ENCODE peak calls at places on chromosomes 1 and 21, in six cellular contexts. One of them, this sample, is unnamed.

GRCh38 chr1:183632087-183632486 is 3.5 kb downstream of the ARPC5 start:
- DNase-seq in ELR: peak; percentile 48
- DNase-seq in GM04503: peak; percentile 35
- DNase-seq in iris pigment epithelial cell: peak; percentile 90
- DNase-seq in NCI-H748 treated with DMSO at 0.1 percent for 48 hours: no peak
- DNase-seq in activated CD8-positive, alpha-beta memory T cell treated with anti-CD3 and anti-CD28 coated beads for 24 hours: no peak
- DNase-seq in this sample: no peak

GRCh38 chr1:185257947-185258203 is 59.2 kb downstream of the IVNS1ABP start:
- DNase-seq in iris pigment epithelial cell: peak; percentile 14
- DNase-seq in NCI-H748 treated with DMSO at 0.1 percent for 48 hours: no peak
- DNase-seq in activated CD8-positive, alpha-beta memory T cell treated with anti-CD3 and anti-CD28 coated beads for 24 hours: no peak
- DNase-seq in GM04503: peak; percentile 13
- DNase-seq in ELR: peak; percentile 49
- DNase-seq in this sample: no peak

GRCh38 chr1:43440358-43440757 is 13.4 kb downstream of the HYI start:
- DNase-seq in ELR: no peak
- DNase-seq in iris pigment epithelial cell: no peak
- DNase-seq in activated CD8-positive, alpha-beta memory T cell treated with anti-CD3 and anti-CD28 coated beads for 24 hours: no peak
- DNase-seq in NCI-H748 treated with DMSO at 0.1 percent for 48 hours: no peak
- DNase-seq in GM04503: no peak
- DNase-seq in this sample: no peak

GRCh38 chr21:32484706-32485380 is 72.3 kb downstream of the EVA1C start:
- DNase-seq in GM04503: no peak
- DNase-seq in iris pigment epithelial cell: no peak
- DNase-seq in NCI-H748 treated with DMSO at 0.1 percent for 48 hours: no peak
- DNase-seq in ELR: no peak
- DNase-seq in activated CD8-positive, alpha-beta memory T cell treated with anti-CD3 and anti-CD28 coated beads for 24 hours: no peak
- DNase-seq in this sample: no peak

GRCh38 chr21:14318598-14318997 is 64.3 kb downstream of the HSPA13 start:
- DNase-seq in ELR: no peak
- DNase-seq in activated CD8-positive, alpha-beta memory T cell treated with anti-CD3 and anti-CD28 coated beads for 24 hours: no peak
- DNase-seq in NCI-H748 treated with DMSO at 0.1 percent for 48 hours: no peak
- DNase-seq in GM04503: no peak
- DNase-seq in iris pigment epithelial cell: no peak
- DNase-seq in this sample: no peak

GRCh38 chr1:156502749-156503671 is 2.4 kb upstream of the MEF2D start:
- DNase-seq in ELR: peak; percentile 97
- DNase-seq in iris pigment epithelial cell: peak; percentile 92
- DNase-seq in GM04503: peak; percentile 93
- DNase-seq in activated CD8-positive, alpha-beta memory T cell treated with anti-CD3 and anti-CD28 coated beads for 24 hours: no peak
- DNase-seq in NCI-H748 treated with DMSO at 0.1 percent for 48 hours: no peak
- DNase-seq in this sample: no peak

GRCh38 chr1:242185728-242186127 is 186.8 kb upstream of the MAP1LC3C start:
- DNase-seq in ELR: no peak
- DNase-seq in activated CD8-positive, alpha-beta memory T cell treated with anti-CD3 and anti-CD28 coated beads for 24 hours: no peak
- DNase-seq in iris pigment epithelial cell: no peak
- DNase-seq in GM04503: no peak
- DNase-seq in NCI-H748 treated with DMSO at 0.1 percent for 48 hours: peak; percentile 58
- DNase-seq in this sample: no peak

GRCh38 chr1:200468264-200469001 is 58.6 kb upstream of the ZNF281 start:
- DNase-seq in iris pigment epithelial cell: no peak
- DNase-seq in ELR: peak; percentile 60
- DNase-seq in NCI-H748 treated with DMSO at 0.1 percent for 48 hours: no peak
- DNase-seq in GM04503: no peak
- DNase-seq in activated CD8-positive, alpha-beta memory T cell treated with anti-CD3 and anti-CD28 coated beads for 24 hours: no peak
- DNase-seq in this sample: no peak

GRCh38 chr1:243354511-243355153 is 98.8 kb downstream of the SDCCAG8 start:
- DNase-seq in activated CD8-positive, alpha-beta memory T cell treated with anti-CD3 and anti-CD28 coated beads for 24 hours: no peak
- DNase-seq in NCI-H748 treated with DMSO at 0.1 percent for 48 hours: no peak
- DNase-seq in GM04503: peak; percentile 1
- DNase-seq in ELR: no peak
- DNase-seq in iris pigment epithelial cell: peak; percentile 58
- DNase-seq in this sample: no peak

GRCh38 chr21:43752758-43753438 is 23.2 kb downstream of the CSTB start:
- DNase-seq in ELR: no peak
- DNase-seq in GM04503: no peak
- DNase-seq in NCI-H748 treated with DMSO at 0.1 percent for 48 hours: no peak
- DNase-seq in iris pigment epithelial cell: no peak
- DNase-seq in activated CD8-positive, alpha-beta memory T cell treated with anti-CD3 and anti-CD28 coated beads for 24 hours: no peak
- DNase-seq in this sample: no peak

GRCh38 chr1:28437260-28437923 is 67.9 kb downstream of the PHACTR4 start:
- DNase-seq in GM04503: peak; percentile 39
- DNase-seq in NCI-H748 treated with DMSO at 0.1 percent for 48 hours: no peak
- DNase-seq in iris pigment epithelial cell: peak; percentile 76
- DNase-seq in activated CD8-positive, alpha-beta memory T cell treated with anti-CD3 and anti-CD28 coated beads for 24 hours: no peak
- DNase-seq in ELR: peak; percentile 88
- DNase-seq in this sample: no peak

GRCh38 chr1:160740133-160740688 is 1.2 kb downstream of the SLAMF7 start:
- DNase-seq in iris pigment epithelial cell: no peak
- DNase-seq in ELR: no peak
- DNase-seq in activated CD8-positive, alpha-beta memory T cell treated with anti-CD3 and anti-CD28 coated beads for 24 hours: no peak
- DNase-seq in NCI-H748 treated with DMSO at 0.1 percent for 48 hours: no peak
- DNase-seq in GM04503: no peak
- DNase-seq in this sample: no peak

GRCh38 chr21:45094412-45094811 is 20.0 kb downstream of the ADARB1 start:
- DNase-seq in iris pigment epithelial cell: no peak
- DNase-seq in activated CD8-positive, alpha-beta memory T cell treated with anti-CD3 and anti-CD28 coated beads for 24 hours: no peak
- DNase-seq in NCI-H748 treated with DMSO at 0.1 percent for 48 hours: no peak
- DNase-seq in GM04503: no peak
- DNase-seq in ELR: no peak
- DNase-seq in this sample: no peak

GRCh38 chr21:46617267-46618051 is 12.6 kb upstream of the S100B start:
- DNase-seq in NCI-H748 treated with DMSO at 0.1 percent for 48 hours: no peak
- DNase-seq in ELR: peak; percentile 83
- DNase-seq in iris pigment epithelial cell: peak; percentile 87
- DNase-seq in activated CD8-positive, alpha-beta memory T cell treated with anti-CD3 and anti-CD28 coated beads for 24 hours: no peak
- DNase-seq in GM04503: peak; percentile 30
- DNase-seq in this sample: no peak